ENCODE peak calls at places on chromosomes 4 and X, in four cellular contexts. T, L, D and W are unnamed samples.

GRCh38 chr4:187158003-187158402 is 434.3 kb upstream of the FAT1 start:
- DNase-seq in T (no peak), L (no peak), D (no peak), W (no peak)

GRCh38 chr4:179709961-179710624 is 2267.9 kb upstream of the AGA start:
- DNase-seq in T (no peak), L (no peak), D (no peak), W (no peak)

GRCh38 chr4:177461606-177462005 is 19.4 kb upstream of the AGA start:
- DNase-seq in T (no peak), L (no peak), D (no peak), W (no peak)

GRCh38 chr4:100933628-100934027 is 413.7 kb downstream of the PPP3CA start:
- DNase-seq in T (no peak), L (no peak), D (no peak), W (no peak)

GRCh38 chrX:111071542-111072277 is 24.3 kb upstream of the PAK3 start:
- DNase-seq in T (no peak), L (no peak), D (no peak), W (no peak)

GRCh38 chrX:115362334-115363095 is 73.0 kb downstream of the LUZP4 start:
- DNase-seq in T (no peak), L (no peak), D (no peak), W (no peak)

GRCh38 chr4:96525901-96526300 is 686.0 kb downstream of the PDHA2 start:
- DNase-seq in T (no peak), L (no peak), D (no peak), W (no peak)

GRCh38 chr4:155161357-155161756 is 47.1 kb upstream of the NPY2R start:
- DNase-seq in T (no peak), L (no peak), D (no peak), W (no peak)

GRCh38 chrX:12076046-12076445 is 62.2 kb upstream of the FRMPD4 start:
- DNase-seq in T (no peak), L (no peak), D (no peak), W (no peak)

GRCh38 chr4:151692821-151693504 is 67.8 kb downstream of the GATB start:
- DNase-seq in T (no peak), L (no peak), D (no peak), W (no peak)

GRCh38 chr4:171891038-171891437 is 77.8 kb downstream of the GALNTL6 start:
- DNase-seq in T (no peak), L (no peak), D (no peak), W (no peak)

GRCh38 chrX:119402588-119402987 is 3.5 kb downstream of the SLC25A43 start:
- DNase-seq in T (no peak), L (no peak), D (no peak), W (no peak)

GRCh38 chr4:86334020-86334750 is 25.7 kb downstream of the MAPK10 start:
- DNase-seq in T (no peak), L (no peak), D (no peak), W (no peak)

GRCh38 chr4:2337131-2337723 is 75.3 kb upstream of the MXD4 start:
- DNase-seq in T (no peak), L (no peak), D (no peak), W (no peak)

GRCh38 chr4:2652415-2653155 is 103.6 kb downstream of the TNIP2 start:
- DNase-seq in T (no peak), L (no peak), D (no peak), W (peak)

GRCh38 chr4:131119661-131120060 is 2023.7 kb downstream of the C4orf33 start:
- DNase-seq in T (no peak), L (no peak), D (no peak), W (no peak)

GRCh38 chr4:41070516-41071281 is 143.6 kb downstream of the APBB2 start:
- DNase-seq in T (no peak), L (no peak), D (no peak), W (no peak)

GRCh38 chrX:130975947-130976346 is 72.9 kb upstream of the ENOX2 start:
- DNase-seq in T (peak), L (no peak), D (no peak), W (no peak)

GRCh38 chr4:39932776-39933402 is 44.8 kb downstream of the PDS5A start:
- DNase-seq in T (no peak), L (no peak), D (no peak), W (no peak)

GRCh38 chrX:129996120-129996519 is 13.7 kb downstream of the BCORL1 start:
- DNase-seq in T (no peak), L (no peak), D (no peak), W (no peak)

GRCh38 chr4:131316086-131316485 is 1833.0 kb upstream of the PCDH10 start:
- DNase-seq in T (no peak), L (no peak), D (no peak), W (no peak)

GRCh38 chrX:23403849-23404248 is 69.2 kb downstream of the PTCHD1 start:
- DNase-seq in T (no peak), L (no peak), D (no peak), W (no peak)

GRCh38 chr4:6556263-6556662 is 18.7 kb upstream of the MAN2B2 start:
- DNase-seq in T (no peak), L (no peak), D (no peak), W (no peak)

GRCh38 chr4:20589436-20589835 is 110.8 kb upstream of the PACRGL start:
- DNase-seq in T (no peak), L (no peak), D (no peak), W (no peak)

GRCh38 chr4:41160856-41161255 is 53.5 kb downstream of the APBB2 start:
- DNase-seq in T (no peak), L (no peak), D (no peak), W (no peak)

GRCh38 chr4:119585771-119586170 is 42.8 kb downstream of the PDE5A start:
- DNase-seq in T (no peak), L (no peak), D (no peak), W (no peak)
- TF ChIP-seq CTCF in T (no peak), L (no peak), D (no peak), W (no peak)

DNA sequence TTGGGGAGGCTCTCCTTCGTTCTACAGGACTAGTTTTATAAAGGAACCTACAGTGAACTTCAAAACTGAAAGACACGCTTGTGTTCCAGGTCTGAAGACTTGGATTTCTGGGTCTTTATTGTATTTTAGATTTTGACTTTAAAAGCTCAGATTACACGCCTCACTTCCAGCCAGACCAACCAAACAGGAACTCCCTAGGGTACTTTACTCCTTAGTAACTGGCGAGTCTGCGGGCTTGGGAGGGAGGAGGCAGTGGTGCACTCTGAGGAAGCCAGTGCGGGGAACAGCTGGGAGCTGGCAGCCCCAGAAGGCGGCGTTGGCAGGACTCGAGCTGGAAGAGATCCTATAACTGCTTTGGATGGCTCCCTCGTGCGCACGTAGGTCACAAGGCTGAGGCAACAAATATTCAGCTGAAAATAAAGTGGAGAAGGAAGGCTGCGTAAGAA is 388 bp upstream of the PHKA1 start:
- DNase-seq in T (peak), L (peak), D (peak), W (peak)
- H3K4me3 ChIP-seq in T (peak), L (peak), D (peak), W (peak)

DNA sequence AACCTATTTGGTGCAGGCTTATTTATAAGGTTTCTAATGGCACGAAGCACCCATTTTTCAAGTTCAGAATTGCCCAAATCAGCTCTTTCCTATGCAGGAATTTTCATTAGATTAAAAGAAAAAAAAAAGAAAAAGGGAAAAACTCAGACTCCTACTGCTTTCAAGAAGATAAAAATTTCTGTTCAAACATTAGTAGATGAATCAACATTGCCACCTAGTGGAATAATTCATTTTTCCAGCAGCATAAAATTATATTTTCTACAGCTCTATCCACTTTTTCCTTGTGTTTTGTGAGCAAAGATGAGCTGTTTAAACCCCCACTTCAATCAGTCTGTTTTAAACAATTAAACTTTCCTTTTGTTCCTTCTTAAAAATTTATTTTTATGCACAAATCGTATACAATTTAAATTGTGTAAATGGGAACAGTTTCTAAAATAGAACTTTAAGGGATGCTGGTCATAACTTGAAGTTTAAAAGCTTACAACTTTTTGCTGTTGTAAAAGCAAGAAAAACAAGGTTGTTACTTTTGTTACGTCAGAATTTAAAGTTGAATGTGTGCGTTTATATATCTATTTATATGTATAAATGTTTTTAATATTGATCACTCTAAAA is 309.8 kb downstream of the ARAP2 start:
- DNase-seq in T (no peak), L (no peak), D (no peak), W (no peak)
- TF ChIP-seq CTCF in T (peak), L (no peak), D (peak), W (peak)

GRCh38 chr4:61820136-61820535 is 620.0 kb downstream of the ADGRL3 start:
- DNase-seq in T (no peak), L (no peak), D (no peak), W (no peak)
- H3K4me3 ChIP-seq in T (no peak), L (no peak), D (no peak), W (no peak)

GRCh38 chr4:13910556-13910955 is 283.0 kb upstream of the BOD1L1 start:
- DNase-seq in T (no peak), L (no peak), D (no peak), W (no peak)

GRCh38 chr4:13905543-13905942 is 278.0 kb upstream of the BOD1L1 start:
- DNase-seq in T (no peak), L (no peak), D (no peak), W (no peak)

GRCh38 chr4:13908455-13908854 is 280.9 kb upstream of the BOD1L1 start:
- DNase-seq in T (no peak), L (no peak), D (no peak), W (no peak)

GRCh38 chr4:13906727-13907126 is 279.2 kb upstream of the BOD1L1 start:
- DNase-seq in T (no peak), L (no peak), D (no peak), W (no peak)

GRCh38 chr4:13907255-13907751 is 279.8 kb upstream of the BOD1L1 start:
- DNase-seq in T (no peak), L (no peak), D (no peak), W (no peak)
- TF ChIP-seq CTCF in T (no peak), L (no peak), D (no peak), W (no peak)

DNA sequence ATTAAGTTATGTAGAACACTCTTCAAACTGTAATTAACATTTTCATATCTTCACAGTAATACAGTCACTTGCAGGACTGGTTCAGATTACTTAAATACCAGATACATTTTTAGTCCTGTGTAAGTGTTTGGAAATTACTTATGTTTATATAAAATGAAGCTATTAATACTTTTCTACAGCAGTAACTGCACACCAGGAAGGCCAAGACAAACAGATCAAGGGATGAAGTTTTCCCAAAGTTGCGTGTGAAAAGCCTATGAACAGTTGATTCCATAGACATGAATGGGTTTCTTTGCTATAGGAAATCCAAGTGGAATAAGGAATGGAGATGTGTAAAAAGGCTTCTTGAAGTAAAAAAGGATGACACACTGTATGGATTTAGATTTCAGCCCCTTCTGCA is 28.9 kb upstream of the DRP2 start:
- DNase-seq in T (no peak), L (no peak), D (no peak), W (no peak)
- H3K4me3 ChIP-seq in T (no peak), L (no peak), D (no peak), W (no peak)